ENCODE peak calls at places on chromosome 2, in six cellular contexts. E is MCF 10A; A is cardiac muscle cell; R is activated CD8-positive, alpha-beta memory T cell treated with anti-CD3 and anti-CD28 coated beads, Interleukin-2, amount 50 U/mL, for 48 hours; I is GM23338; V is HTR-8/SVneo. K is an unnamed sample.

GRCh38 chr2:96113367-96113677 is 3.0 kb downstream of the ADRA2B start:
- DNase-seq in I (peak), E (no peak), V (no peak), R (no peak), A (no peak), K (no peak)

GRCh38 chr2:37180006-37180639 is 8.3 kb downstream of the SULT6B1 start:
- DNase-seq in E (no peak), V (no peak), I (peak), A (no peak), R (no peak), K (no peak)

GRCh38 chr2:215529271-215529670 is 93.4 kb upstream of the FN1 start:
- DNase-seq in E (peak), A (no peak), R (no peak), V (no peak), I (no peak), K (no peak)

GRCh38 chr2:115364078-115364477 is 921.6 kb downstream of the DPP10 start:
- DNase-seq in E (no peak), A (no peak), V (no peak), I (peak), R (no peak), K (no peak)

GRCh38 chr2:187644991-187645390 is 90.8 kb upstream of the TFPI start:
- DNase-seq in E (no peak), A (no peak), V (no peak), R (no peak), I (no peak), K (no peak)

GRCh38 chr2:2331905-2332280 is 818 bp upstream of the MYT1L start:
- DNase-seq in E (no peak), I (peak), V (no peak), R (no peak), A (peak), K (peak)

GRCh38 chr2:218883491-218884490 is 3.1 kb downstream of the WNT10A start:
- DNase-seq in R (no peak), V (no peak), E (peak), I (peak), A (peak), K (no peak)

GRCh38 chr2:41972819-41973218 is 75.0 kb upstream of the PKDCC start:
- DNase-seq in A (no peak), E (no peak), I (no peak), V (no peak), R (no peak), K (no peak)

GRCh38 chr2:10934979-10935350 is 23.2 kb downstream of the KCNF1 start:
- DNase-seq in V (no peak), E (no peak), R (no peak), I (no peak), A (no peak), K (no peak)

GRCh38 chr2:235135990-235136561 is 184.3 kb downstream of the SH3BP4 start:
- DNase-seq in I (peak), E (peak), V (peak), A (peak), R (peak), K (peak)

K was measured in NCI-H446 treated with DMSO at 0.1 percent for 48 hours.